ENCODE peak calls at places on chromosomes 13 and 19, in ten cellular contexts. K is upper lobe of left lung, V is uterus, C is RWPE2, Q is right atrium auricular region, J is adrenal gland, L is IMR-90, U is left ventricle myocardium inferior, T is WERI-Rb-1, N is left lung. Y is an unnamed sample.

GRCh38 chr19:39144487-39145071 is 19.0 kb downstream of the PAK4 start:
- DNase-seq in K (peak; percentile 50), V (peak; percentile 44), C (no peak), Q (no peak), J (no peak), L (peak; percentile 22), U (no peak), T (no peak), N (peak; percentile 53), Y (no peak)

GRCh38 chr19:12913871-12914690 is 5.0 kb downstream of the SYCE2 start:
- DNase-seq in K (peak; percentile 30), V (no peak), C (no peak), Q (no peak), J (no peak), L (no peak), U (no peak), T (no peak), N (no peak), Y (no peak)

GRCh38 chr19:48249502-48250014 is 6.2 kb downstream of the CARD8 start:
- DNase-seq in K (peak; percentile 76), V (peak; percentile 49), C (no peak), Q (peak; percentile 72), J (peak; percentile 48), L (no peak), U (peak; percentile 41), T (no peak), N (no peak), Y (peak; percentile 34)

GRCh38 chr13:112477070-112477619 is 101.0 kb downstream of the SPACA7 start:
- DNase-seq in K (no peak), V (no peak), C (no peak), Q (no peak), J (no peak), L (no peak), U (no peak), T (no peak), N (no peak), Y (no peak)

GRCh38 chr13:61192826-61193225 is 222.8 kb downstream of the PCDH20 start:
- DNase-seq in K (no peak), V (no peak), C (no peak), Q (no peak), J (no peak), L (no peak), U (no peak), T (no peak), N (no peak), Y (no peak)

GRCh38 chr13:27037571-27037970 is 134.0 kb downstream of the USP12 start:
- DNase-seq in K (no peak), V (no peak), C (no peak), Q (no peak), J (no peak), L (no peak), U (no peak), T (no peak), N (no peak), Y (no peak)

GRCh38 chr19:2456301-2456570 is 523 bp downstream of the LMNB2 start:
- DNase-seq in K (no peak), V (no peak), C (no peak), Q (no peak), J (no peak), L (no peak), U (no peak), T (no peak), N (no peak), Y (no peak)

GRCh38 chr19:14147797-14148605 is 11.6 kb upstream of the ASF1B start:
- DNase-seq in K (peak; percentile 78), V (peak; percentile 74), C (no peak), Q (peak; percentile 85), J (peak; percentile 63), L (peak; percentile 57), U (peak; percentile 72), T (peak; percentile 77), N (peak; percentile 88), Y (peak; percentile 72)

GRCh38 chr19:50795665-50796073 is 5.5 kb downstream of the ACP4 start:
- DNase-seq in K (no peak), V (no peak), C (no peak), Q (no peak), J (no peak), L (no peak), U (no peak), T (no peak), N (no peak), Y (no peak)

GRCh38 chr19:50794778-50795664 is 4.8 kb downstream of the ACP4 start:
- DNase-seq in K (no peak), V (no peak), C (no peak), Q (no peak), J (no peak), L (no peak), U (no peak), T (peak; percentile 60), N (no peak), Y (no peak)

GRCh38 chr19:50796634-50797428 is 6.6 kb downstream of the ACP4 start:
- DNase-seq in K (no peak), V (no peak), C (no peak), Q (no peak), J (no peak), L (no peak), U (no peak), T (no peak), N (no peak), Y (no peak)

GRCh38 chr19:50797429-50798115 is 7.4 kb downstream of the ACP4 start:
- DNase-seq in K (no peak), V (no peak), C (no peak), Q (no peak), J (no peak), L (no peak), U (no peak), T (no peak), N (no peak), Y (no peak)

DNA sequence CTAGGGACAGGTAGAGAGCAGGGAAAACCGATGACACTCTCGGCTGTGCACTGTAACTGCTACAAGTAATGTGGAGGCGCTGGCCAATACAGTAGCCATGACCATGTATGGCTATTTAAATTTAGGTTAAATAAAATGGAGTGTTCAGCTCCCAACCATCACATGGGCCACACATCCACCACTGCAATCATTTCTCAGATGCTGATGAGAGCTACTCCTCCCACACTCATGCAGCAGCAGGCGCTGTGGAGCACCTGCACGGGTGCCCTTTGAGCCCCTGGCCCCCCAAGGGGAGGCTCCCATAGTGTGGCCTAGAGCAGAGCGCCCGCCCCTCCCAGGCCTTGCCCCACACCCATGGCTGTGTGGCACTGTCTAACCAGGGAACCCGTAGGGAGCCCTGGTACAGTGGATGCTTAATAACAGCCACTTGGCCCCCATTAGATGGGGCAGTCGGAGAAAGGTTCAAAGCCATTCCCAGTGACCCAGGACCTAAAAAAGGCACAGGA is 6.0 kb downstream of the ACP4 start:
- DNase-seq in K (no peak), V (no peak), C (no peak), Q (no peak), J (no peak), L (no peak), U (no peak), T (peak; percentile 27), N (no peak), Y (no peak)
- TF ChIP-seq CTCF in K (no peak), V (no peak), C (no peak), Q (no peak), J (no peak), L (no peak), U (no peak), T (peak; percentile 28), N (no peak), Y (no peak)

GRCh38 chr13:59487883-59488282 is 675.8 kb downstream of the DIAPH3 start:
- DNase-seq in K (no peak), V (no peak), C (no peak), Q (no peak), J (no peak), L (no peak), U (no peak), T (no peak), N (no peak), Y (no peak)

GRCh38 chr13:59479629-59480028 is 684.1 kb downstream of the DIAPH3 start:
- DNase-seq in K (no peak), V (no peak), C (no peak), Q (no peak), J (no peak), L (no peak), U (no peak), T (no peak), N (no peak), Y (no peak)

GRCh38 chr13:59480857-59481256 is 682.9 kb downstream of the DIAPH3 start:
- DNase-seq in K (no peak), V (no peak), C (no peak), Q (no peak), J (no peak), L (no peak), U (no peak), T (no peak), N (no peak), Y (no peak)

GRCh38 chr13:59480398-59480797 is 683.3 kb downstream of the DIAPH3 start:
- DNase-seq in K (no peak), V (no peak), C (no peak), Q (no peak), J (no peak), L (no peak), U (no peak), T (no peak), N (no peak), Y (no peak)

GRCh38 chr13:59483441-59484116 is 680.1 kb downstream of the DIAPH3 start:
- DNase-seq in K (no peak), V (no peak), C (no peak), Q (no peak), J (no peak), L (peak; percentile 17), U (peak; percentile 28), T (peak; percentile 6), N (no peak), Y (no peak)
- H3K27ac ChIP-seq in K (peak overlapping the region; percentile 0), V (no peak overlapping the region), C (no peak overlapping the region), Q (no peak overlapping the region), J (no peak overlapping the region), L (no peak overlapping the region), U (peak overlapping the region; percentile 65), T (no peak overlapping the region), N (no peak overlapping the region), Y (no peak overlapping the region)

GRCh38 chr19:5519076-5519475 is 48.7 kb downstream of the TINCR start:
- DNase-seq in K (no peak), V (no peak), C (no peak), Q (no peak), J (no peak), L (no peak), U (no peak), T (no peak), N (no peak), Y (no peak)

GRCh38 chr19:5520501-5520900 is 47.3 kb downstream of the TINCR start:
- DNase-seq in K (no peak), V (no peak), C (no peak), Q (no peak), J (no peak), L (no peak), U (no peak), T (no peak), N (no peak), Y (no peak)

GRCh38 chr19:5514001-5514400 is 53.8 kb downstream of the TINCR start:
- DNase-seq in K (no peak), V (no peak), C (no peak), Q (no peak), J (no peak), L (no peak), U (no peak), T (no peak), N (no peak), Y (no peak)

GRCh38 chr19:5515737-5516136 is 52.0 kb downstream of the TINCR start:
- DNase-seq in K (no peak), V (no peak), C (no peak), Q (no peak), J (no peak), L (no peak), U (no peak), T (peak; percentile 41), N (no peak), Y (no peak)
- TF ChIP-seq CTCF in K (no peak), V (no peak), C (peak; percentile 10), Q (no peak), J (no peak), L (no peak), U (no peak), T (peak; percentile 78), N (no peak), Y (no peak)

GRCh38 chr13:113880651-113881611 is 17.1 kb upstream of the GAS6 start:
- DNase-seq in K (no peak), V (no peak), C (peak; percentile 49), Q (peak; percentile 58), J (no peak), L (no peak), U (no peak), T (no peak), N (no peak), Y (no peak)

GRCh38 chr13:113876341-113877148 is 12.7 kb upstream of the GAS6 start:
- DNase-seq in K (no peak), V (no peak), C (no peak), Q (peak; percentile 23), J (no peak), L (no peak), U (no peak), T (no peak), N (no peak), Y (no peak)

GRCh38 chr13:113879506-113880360 is 15.9 kb upstream of the GAS6 start:
- DNase-seq in K (no peak), V (no peak), C (no peak), Q (peak; percentile 44), J (no peak), L (no peak), U (no peak), T (no peak), N (no peak), Y (no peak)

GRCh38 chr13:113877149-113877990 is 13.5 kb upstream of the GAS6 start:
- DNase-seq in K (no peak), V (no peak), C (no peak), Q (peak; percentile 32), J (no peak), L (no peak), U (no peak), T (no peak), N (no peak), Y (no peak)

GRCh38 chr13:113879017-113879416 is 15.1 kb upstream of the GAS6 start:
- DNase-seq in K (no peak), V (no peak), C (no peak), Q (peak; percentile 44), J (no peak), L (no peak), U (no peak), T (no peak), N (no peak), Y (no peak)
- H3K27ac ChIP-seq in K (no peak overlapping the region), V (no peak overlapping the region), C (no peak overlapping the region), Q (peak overlapping the region; percentile 62), J (no peak overlapping the region), L (no peak overlapping the region), U (peak overlapping the region; percentile 95), T (no peak overlapping the region), N (no peak overlapping the region), Y (no peak overlapping the region)

Y was measured in psoas muscle.